ENCODE peak calls at places on chromosomes 11 and 22, in ten cellular contexts. B, Q, H, Z, J, D, E, Y, T and A are unnamed samples.

GRCh38 chr22:19882446-19883381 is 28.0 kb upstream of the GNB1L start:
- DNase-seq in E (no peak), B (no peak), J (no peak), D (peak), Q (no peak), Y (peak), H (no peak), T (peak), Z (no peak), A (no peak)

GRCh38 chr11:83063073-83063754 is 8.5 kb downstream of the RAB30 start:
- DNase-seq in E (no peak), B (no peak), D (no peak), J (no peak), Y (no peak), T (no peak), Q (no peak), Z (no peak), H (no peak), A (peak)

GRCh38 chr11:117039897-117040296 is 58.3 kb downstream of the SIK3 start:
- DNase-seq in B (no peak), H (no peak), J (no peak), Z (no peak), E (no peak), Q (no peak), T (no peak), Y (no peak), D (no peak), A (no peak)

GRCh38 chr22:31952459-31952858 is 8.1 kb downstream of the YWHAH start:
- DNase-seq in E (no peak), Q (no peak), D (no peak), Z (no peak), H (no peak), B (no peak), T (no peak), Y (no peak), J (no peak), A (no peak)

GRCh38 chr11:65558002-65558784 is at the start of gene LTBP3:
- DNase-seq in H (peak), J (peak), T (peak), Y (peak), Q (peak), B (peak), D (peak), E (peak), Z (no peak), A (peak)

GRCh38 chr22:46591890-46592289 is 28.3 kb upstream of the GRAMD4 start:
- DNase-seq in Y (no peak), E (no peak), D (no peak), H (no peak), J (no peak), Z (no peak), Q (no peak), B (no peak), T (no peak), A (no peak)

GRCh38 chr11:36090351-36091245 is 146.7 kb downstream of the LDLRAD3 start:
- DNase-seq in H (no peak), T (no peak), Y (no peak), E (no peak), D (no peak), Q (no peak), B (no peak), J (no peak), Z (no peak), A (no peak)

GRCh38 chr11:2776351-2777061 is 76.7 kb upstream of the KCNQ1OT1 start:
- DNase-seq in Z (no peak), B (peak), H (peak), T (peak), J (no peak), Q (no peak), Y (peak), E (peak), D (peak), A (peak)

GRCh38 chr11:961921-962320 is 36.3 kb downstream of the AP2A2 start:
- DNase-seq in D (no peak), J (no peak), E (no peak), Y (no peak), H (no peak), Z (no peak), T (no peak), B (no peak), Q (no peak), A (no peak)

GRCh38 chr11:131326829-131327228 is 43.6 kb upstream of the NTM start:
- DNase-seq in E (no peak), J (no peak), B (no peak), Z (no peak), D (no peak), H (no peak), T (no peak), Y (no peak), Q (no peak), A (no peak)

GRCh38 chr22:21041937-21042336 is 3.8 kb upstream of the LRRC74B start:
- DNase-seq in E (no peak), J (no peak), H (no peak), Q (no peak), Y (no peak), D (no peak), T (no peak), B (no peak), Z (no peak), A (no peak)

GRCh38 chr22:35961480-35961902 is 67.1 kb downstream of the RBFOX2 start:
- DNase-seq in Z (no peak), E (no peak), H (no peak), J (peak), D (peak), T (peak), Q (no peak), Y (no peak), B (peak), A (no peak)

GRCh38 chr11:127491589-127491988 is 491.0 kb upstream of the KIRREL3 start:
- DNase-seq in T (no peak), Z (no peak), Y (no peak), Q (no peak), J (no peak), E (no peak), D (no peak), H (no peak), B (no peak), A (no peak)

GRCh38 chr11:122126024-122126678 is 10.1 kb upstream of the BLID start:
- DNase-seq in Z (no peak), Y (no peak), H (no peak), E (no peak), D (no peak), T (no peak), Q (no peak), B (no peak), J (no peak), A (no peak)

GRCh38 chr11:84146826-84147225 is 860.7 kb upstream of the CCDC90B start:
- DNase-seq in J (no peak), Z (no peak), B (no peak), E (no peak), T (no peak), Y (no peak), H (no peak), D (no peak), Q (no peak), A (no peak)

GRCh38 chr22:37274380-37274862 is 7.9 kb upstream of the CYTH4 start:
- DNase-seq in D (peak), J (no peak), E (peak), Z (no peak), T (no peak), Q (no peak), Y (no peak), B (peak), H (no peak), A (no peak)

GRCh38 chr11:106276859-106277436 is 199.5 kb downstream of the AASDHPPT start:
- DNase-seq in B (no peak), T (no peak), E (no peak), Y (no peak), Q (no peak), J (peak), H (no peak), Z (no peak), D (no peak), A (no peak)

GRCh38 chr22:50139843-50140415 is 30.6 kb upstream of the PANX2 start:
- DNase-seq in Q (no peak), Z (no peak), J (no peak), E (no peak), Y (no peak), T (no peak), D (no peak), H (no peak), B (no peak), A (no peak)

GRCh38 chr11:48044577-48044976 is 64.2 kb downstream of the PTPRJ start:
- DNase-seq in T (no peak), Z (no peak), Q (no peak), E (no peak), J (no peak), B (peak), H (no peak), D (no peak), Y (no peak), A (no peak)

GRCh38 chr11:35420371-35420770 is 1.0 kb upstream of the SLC1A2 start:
- DNase-seq in Y (no peak), T (no peak), J (no peak), H (no peak), Q (no peak), E (peak), B (no peak), Z (no peak), D (no peak), A (peak)

GRCh38 chr22:47498969-47499368 is 736.5 kb downstream of the TBC1D22A start:
- DNase-seq in H (no peak), Z (no peak), D (no peak), E (no peak), Y (no peak), T (no peak), Q (no peak), J (no peak), B (no peak), A (no peak)

GRCh38 chr11:57502870-57503269 is 12.6 kb downstream of the SLC43A1 start:
- DNase-seq in T (no peak), H (peak), E (no peak), Z (no peak), J (no peak), Q (no peak), B (no peak), Y (no peak), D (no peak), A (no peak)

GRCh38 chr22:42286205-42286604 is 15.8 kb upstream of the TCF20 start:
- DNase-seq in J (no peak), E (no peak), Y (no peak), T (no peak), D (no peak), H (no peak), Z (no peak), Q (no peak), B (no peak), A (no peak)

GRCh38 chr11:28090052-28090749 is 17.8 kb downstream of the KIF18A start:
- DNase-seq in H (no peak), E (no peak), B (no peak), Y (no peak), Q (no peak), D (no peak), T (no peak), J (no peak), Z (no peak), A (no peak)

GRCh38 chr11:13303668-13304649 is 26.4 kb downstream of the BMAL1 start:
- DNase-seq in T (no peak), Q (no peak), H (no peak), B (no peak), J (no peak), E (no peak), D (no peak), Z (no peak), Y (no peak), A (no peak)

GRCh38 chr11:34275486-34275885 is 82.3 kb downstream of the ABTB2 start:
- DNase-seq in D (no peak), B (no peak), J (no peak), Q (no peak), Y (no peak), H (no peak), E (no peak), Z (no peak), T (no peak), A (no peak)

GRCh38 chr22:22073769-22074561 is 91.4 kb upstream of the TOP3B start:
- DNase-seq in Y (no peak), Q (no peak), T (no peak), E (no peak), Z (no peak), D (no peak), J (no peak), H (no peak), B (no peak), A (no peak)

DNA sequence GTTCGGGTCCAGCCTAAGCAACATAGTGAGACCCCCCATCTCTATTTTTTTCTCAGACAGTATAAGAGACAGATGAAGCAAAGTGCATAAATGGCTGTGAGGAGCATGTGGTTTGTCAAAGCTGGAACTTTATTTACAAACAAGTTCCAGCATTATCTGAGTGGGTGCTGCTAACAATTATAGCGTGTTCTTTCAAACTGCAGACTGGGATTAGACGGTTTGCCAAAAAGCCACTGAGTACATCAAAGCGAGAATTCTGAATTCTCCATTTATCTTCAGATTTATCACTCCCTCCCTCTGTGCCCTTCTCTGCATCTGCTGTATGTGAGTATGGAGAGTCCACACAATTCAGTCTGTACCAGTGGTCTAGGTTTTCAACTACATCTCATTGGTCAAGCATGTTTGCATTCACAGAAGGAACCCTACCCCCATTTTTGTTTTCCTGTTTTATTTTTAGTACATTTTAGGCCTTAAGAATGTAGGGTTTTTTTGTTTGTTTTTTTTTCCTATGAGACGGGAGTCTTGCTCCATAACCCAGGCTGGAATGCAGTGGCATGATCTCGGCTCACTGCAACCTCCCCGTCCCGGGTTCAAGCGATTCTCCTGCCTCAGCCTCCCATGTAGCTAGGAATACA is 18.1 kb upstream of the INCENP start:
- DNase-seq in Z (no peak), D (no peak), Q (no peak), H (no peak), B (no peak), E (no peak), Y (no peak), J (no peak), T (no peak), A (no peak)
- TF ChIP-seq POLR2A in Z (no peak), D (no peak), Q (no peak), H (no peak), B (no peak), E (no peak), Y (no peak), J (no peak), T (no peak), A (no peak)

DNA sequence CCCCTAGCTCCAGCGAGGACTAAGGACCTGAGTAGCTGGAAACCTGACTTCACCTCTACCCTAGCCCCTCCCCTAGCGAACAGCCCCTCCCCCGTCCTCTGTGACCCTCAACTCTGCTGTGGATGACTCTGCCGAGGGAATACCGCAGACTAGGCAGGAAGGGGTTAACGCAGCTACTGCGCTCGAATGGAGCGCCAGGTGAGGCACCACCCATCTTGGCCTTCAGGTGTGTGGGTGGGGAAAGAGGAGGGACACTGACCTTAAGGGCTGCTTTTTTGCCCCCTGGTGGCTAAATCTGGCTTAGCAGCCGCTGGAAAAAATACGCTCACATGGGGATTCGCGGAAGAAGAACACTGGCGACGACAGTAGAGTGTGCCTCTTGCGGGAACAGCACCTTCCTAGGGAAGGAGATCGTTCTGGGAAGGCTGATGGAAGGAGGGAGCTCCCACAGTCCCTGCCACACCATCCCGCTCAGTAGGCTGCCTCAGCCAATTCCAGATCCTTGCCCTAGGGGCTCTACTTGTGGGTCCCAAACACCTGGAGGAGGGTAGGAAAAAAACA is 4.5 kb upstream of the BCL9L start:
- DNase-seq in T (peak), H (peak), Y (peak), Q (peak), Z (no peak), B (peak), E (peak), J (peak), D (peak), A (peak)
- TF ChIP-seq POLR2A in T (no peak), H (peak), Y (no peak), Q (peak), Z (no peak), B (no peak), E (no peak), J (no peak), D (no peak), A (no peak)

GRCh38 chr22:41197046-41197807 is 7.9 kb upstream of the L3MBTL2 start:
- DNase-seq in Y (peak), D (peak), E (peak), Z (no peak), Q (peak), B (peak), H (peak), J (peak), T (peak), A (peak)
- TF ChIP-seq POLR2A in Y (no peak), D (peak), E (no peak), Z (no peak), Q (no peak), B (peak), H (peak), J (no peak), T (peak), A (peak)

GRCh38 chr11:68297812-68298658 is 14.4 kb upstream of the LRP5 start:
- DNase-seq in E (peak), D (peak), J (peak), H (peak), Q (peak), Y (peak), B (peak), Z (peak), T (peak), A (peak)
- TF ChIP-seq POLR2A in E (no peak), D (peak), J (no peak), H (no peak), Q (no peak), Y (no peak), B (no peak), Z (no peak), T (peak), A (no peak)

GRCh38 chr11:61297741-61298140 is 2.6 kb upstream of the VWCE start:
- DNase-seq in J (no peak), Q (no peak), H (peak), Y (no peak), B (peak), E (no peak), D (no peak), T (peak), Z (no peak), A (no peak)

GRCh38 chr11:61302550-61302949 is 7.4 kb upstream of the VWCE start:
- DNase-seq in J (no peak), H (no peak), Y (no peak), T (no peak), Z (no peak), B (no peak), Q (no peak), E (no peak), D (no peak), A (no peak)

GRCh38 chr11:61297341-61297740 is 2.2 kb upstream of the VWCE start:
- DNase-seq in Q (no peak), T (no peak), J (no peak), H (peak), Z (no peak), Y (no peak), E (no peak), D (no peak), B (no peak), A (no peak)

GRCh38 chr11:61295596-61295926 is 445 bp upstream of the VWCE start:
- DNase-seq in T (no peak), Z (no peak), B (no peak), J (no peak), Q (no peak), H (no peak), E (peak), D (peak), Y (no peak), A (peak)

DNA sequence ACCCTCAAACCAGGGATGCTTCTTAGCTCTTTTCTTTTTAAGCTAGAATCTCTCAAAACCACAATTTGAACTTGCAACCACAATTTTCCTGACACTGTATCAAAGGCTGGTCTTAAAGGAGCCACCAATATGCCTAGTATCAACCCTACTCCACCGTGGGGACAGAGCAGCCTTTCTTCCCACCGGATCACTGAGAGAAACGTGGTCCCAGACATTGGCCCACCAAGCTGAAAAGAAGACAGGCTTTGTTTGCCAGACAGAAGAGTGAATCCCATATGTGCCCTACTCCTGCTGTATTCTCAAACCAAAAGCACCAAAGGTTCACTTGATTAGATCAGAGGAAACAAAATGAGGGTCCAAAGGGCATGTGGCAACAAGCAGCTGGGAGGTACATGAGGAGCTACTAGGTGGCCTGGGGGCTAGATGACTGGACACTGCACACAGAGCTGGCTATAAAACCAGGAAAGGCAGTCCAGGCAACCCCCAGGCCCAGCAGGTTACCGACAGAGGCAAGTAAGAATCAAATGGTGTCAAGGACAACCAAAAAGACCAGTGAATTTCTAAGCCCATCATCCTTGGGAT is 3.6 kb upstream of the VWCE start:
- DNase-seq in H (no peak), D (no peak), T (no peak), Q (no peak), J (no peak), Y (no peak), B (no peak), Z (no peak), E (no peak), A (no peak)
- TF ChIP-seq POLR2A in H (no peak), D (no peak), T (no peak), Q (no peak), J (no peak), Y (no peak), B (no peak), Z (no peak), E (no peak), A (no peak)

DNA sequence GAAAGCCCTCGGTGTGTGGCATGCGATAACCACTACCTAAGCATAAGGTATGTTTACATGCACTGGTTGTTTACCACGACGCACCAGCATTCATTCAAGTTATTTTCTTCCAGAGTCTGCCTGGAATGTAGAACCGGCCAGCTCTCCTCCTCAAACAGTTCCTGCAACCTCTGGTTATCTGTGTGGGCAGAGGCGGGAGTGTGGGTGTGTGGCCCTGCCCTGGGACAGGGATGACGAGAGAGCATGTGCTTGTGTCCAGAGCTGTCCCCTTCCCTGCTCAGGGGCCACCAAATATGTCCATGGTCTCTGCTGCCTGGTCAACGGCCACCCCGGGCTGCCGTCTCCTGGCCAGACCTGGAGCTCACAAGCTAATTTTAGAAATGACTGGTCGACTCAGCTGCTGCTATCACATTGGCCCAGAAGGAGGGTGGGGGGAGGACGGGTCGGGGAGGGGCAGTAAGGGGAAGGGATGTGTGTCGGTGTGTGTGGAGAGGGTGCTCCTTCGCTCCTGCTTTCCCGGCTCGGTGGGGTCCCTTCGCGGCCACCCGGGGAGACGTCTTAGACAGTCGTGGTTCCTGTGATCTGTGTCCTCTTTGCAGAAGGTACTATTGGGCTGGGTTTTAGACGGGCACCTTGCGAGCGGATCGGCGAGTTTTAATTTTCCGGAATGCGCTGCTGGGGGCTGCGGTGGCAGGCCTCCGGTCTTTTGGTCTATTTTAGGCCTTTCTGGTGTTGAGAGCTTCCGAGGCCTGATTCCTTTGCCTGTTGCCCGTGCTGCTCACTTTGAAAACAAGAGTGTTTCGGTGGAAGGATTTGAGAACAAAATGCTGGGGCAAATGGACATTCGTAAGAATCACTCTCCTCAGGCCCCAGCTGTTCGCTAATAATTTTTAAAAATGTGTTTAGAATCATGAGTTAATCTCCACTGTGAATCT is at the start of gene MYO18B:
- DNase-seq in T (no peak), D (no peak), Z (no peak), H (no peak), Q (peak), E (no peak), B (no peak), J (no peak), Y (no peak), A (no peak)
- TF ChIP-seq POLR2A in T (no peak), D (no peak), Z (no peak), H (no peak), Q (peak), E (no peak), B (peak), J (no peak), Y (no peak), A (no peak)